ENCODE peak calls at places on chromosome 19, in five cellular contexts. P is CD8-positive, alpha-beta T cell; Y is activated CD4-positive, alpha-beta T cell treated with anti-CD3 and anti-CD28 coated beads, Interleukin-2, amount 50 U/mL, for 24 hours; B is HEK293T; R is left lung. O is an unnamed sample.

GRCh38 chr19:19105365-19106060 is 32.8 kb downstream of the TMEM161A start:
- DNase-seq in P (no peak), Y (no peak), B (peak; percentile 89), R (no peak), O (peak; percentile 80)

GRCh38 chr19:47545061-47545948 is 27.6 kb downstream of the ZNF541 start:
- DNase-seq in P (no peak), Y (no peak), B (no peak), R (no peak), O (no peak)

GRCh38 chr19:13154911-13155471 is 4.8 kb downstream of the IER2 start:
- DNase-seq in P (peak; percentile 78), Y (peak; percentile 62), B (no peak), R (peak; percentile 87), O (peak; percentile 77)

GRCh38 chr19:6802336-6803035 is 30.0 kb downstream of the VAV1 start:
- DNase-seq in P (peak; percentile 78), Y (peak; percentile 27), B (no peak), R (peak; percentile 79), O (peak; percentile 42)

GRCh38 chr19:2584002-2584401 is 108.1 kb downstream of the GADD45B start:
- DNase-seq in P (no peak), Y (no peak), B (no peak), R (peak; percentile 10), O (no peak)

GRCh38 chr19:35290381-35291135 is 1.4 kb upstream of the MAG start:
- DNase-seq in P (no peak), Y (no peak), B (no peak), R (no peak), O (no peak)

GRCh38 chr19:1904385-1905070 is 671 bp upstream of the ADAT3 start:
- DNase-seq in P (no peak), Y (no peak), B (no peak), R (peak; percentile 77), O (no peak)

GRCh38 chr19:18733196-18733647 is 49.7 kb downstream of the CRTC1 start:
- DNase-seq in P (no peak), Y (no peak), B (no peak), R (no peak), O (no peak)

GRCh38 chr19:56736571-56736970 is 65.0 kb upstream of the ZNF835 start:
- DNase-seq in P (no peak), Y (no peak), B (no peak), R (no peak), O (no peak)

GRCh38 chr19:54882758-54883157 is 8.7 kb downstream of the FCAR start:
- DNase-seq in P (no peak), Y (no peak), B (no peak), R (no peak), O (no peak)

GRCh38 chr19:947707-948533 is 22.1 kb downstream of the ARID3A start:
- DNase-seq in P (no peak), Y (no peak), B (no peak), R (peak; percentile 85), O (peak; percentile 59)

GRCh38 chr19:47839411-47839810 is 17.7 kb downstream of the CRX start:
- DNase-seq in P (no peak), Y (no peak), B (no peak), R (no peak), O (no peak)

GRCh38 chr19:34733266-34733825 is 697 bp upstream of the ZNF181 start:
- DNase-seq in P (no peak), Y (no peak), B (peak; percentile 32), R (peak; percentile 59), O (peak; percentile 72)

GRCh38 chr19:13208131-13208963 is 58.1 kb downstream of the IER2 start:
- DNase-seq in P (peak; percentile 62), Y (peak; percentile 39), B (no peak), R (peak; percentile 72), O (peak; percentile 44)

GRCh38 chr19:8113017-8113416 is 36.4 kb downstream of the FBN3 start:
- DNase-seq in P (no peak), Y (no peak), B (no peak), R (peak; percentile 53), O (no peak)

GRCh38 chr19:34504273-34504808 is 22.8 kb downstream of the WTIP start:
- DNase-seq in P (no peak), Y (no peak), B (no peak), R (peak; percentile 19), O (no peak)

GRCh38 chr19:7986321-7987083 is 18.9 kb downstream of the ELAVL1 start:
- DNase-seq in P (no peak), Y (no peak), B (no peak), R (no peak), O (no peak)

GRCh38 chr19:1107655-1108261 is 4.0 kb downstream of the GPX4 start:
- DNase-seq in P (no peak), Y (no peak), B (no peak), R (no peak), O (no peak)

GRCh38 chr19:30898353-30899103 is 450.7 kb downstream of the TSHZ3 start:
- DNase-seq in P (no peak), Y (no peak), B (no peak), R (no peak), O (no peak)

GRCh38 chr19:10292789-10293636 is 3.3 kb downstream of the ICAM5 start:
- DNase-seq in P (no peak), Y (no peak), B (no peak), R (no peak), O (no peak)

GRCh38 chr19:8209111-8209964 is at the start of gene CERS4:
- DNase-seq in P (peak; percentile 79), Y (peak; percentile 60), B (peak; percentile 80), R (peak; percentile 68), O (peak; percentile 78)

O was measured in left cardiac atrium.